ENCODE peak calls at places on chromosomes 2 and 18, in five cellular contexts. K, A, J, P and U are unnamed samples. For H3K4me1, the result is how much of the 10 kb centered on the place peaks cover.

GRCh38 chr18:29087616-29088246 is 910.8 kb upstream of the CDH2 start:
- DNase-seq in K (no peak), A (no peak), J (no peak), P (no peak), U (no peak)

GRCh38 chr18:67243799-67244587 is 272.5 kb downstream of the DSEL start:
- DNase-seq in K (no peak), A (peak), J (peak), P (no peak), U (no peak)

GRCh38 chr2:216557413-216557812 is 58.8 kb downstream of the RPL37A start:
- DNase-seq in K (no peak), A (no peak), J (no peak), P (no peak), U (no peak)

GRCh38 chr2:38248707-38249106 is 128.4 kb downstream of the ATL2 start:
- DNase-seq in K (peak), A (no peak), J (no peak), P (no peak), U (no peak)

GRCh38 chr2:42054657-42055430 is 7.0 kb downstream of the PKDCC start:
- DNase-seq in K (no peak), A (no peak), J (no peak), P (no peak), U (no peak)

GRCh38 chr18:56309104-56309503 is 329.3 kb downstream of the TXNL1 start:
- DNase-seq in K (no peak), A (no peak), J (peak), P (no peak), U (no peak)

GRCh38 chr18:7879717-7880116 is 312.6 kb downstream of the PTPRM start:
- DNase-seq in K (no peak), A (no peak), J (no peak), P (no peak), U (no peak)

GRCh38 chr2:79993144-79993543 is 311.4 kb downstream of the LRRTM1 start:
- DNase-seq in K (no peak), A (no peak), J (no peak), P (no peak), U (no peak)

GRCh38 chr2:1153959-1154358 is 203.3 kb downstream of the SNTG2 start:
- DNase-seq in K (no peak), A (no peak), J (no peak), P (no peak), U (no peak)

GRCh38 chr2:120905824-120906571 is 170.3 kb downstream of the GLI2 start:
- DNase-seq in K (no peak), A (no peak), J (no peak), P (no peak), U (no peak)

GRCh38 chr2:19899853-19900525 is 1.8 kb downstream of the TTC32 start:
- DNase-seq in K (no peak), A (peak), J (no peak), P (no peak), U (no peak)
- H3K27ac ChIP-seq in K (no peak), A (peak), J (no peak), P (no peak), U (no peak)

GRCh38 chr2:88754585-88755305 is 63.3 kb downstream of the RPIA start:
- DNase-seq in K (no peak), A (peak), J (no peak), P (no peak), U (no peak)

GRCh38 chr2:88755836-88756235 is 64.4 kb downstream of the RPIA start:
- DNase-seq in K (no peak), A (no peak), J (no peak), P (no peak), U (no peak)

GRCh38 chr2:88753833-88754584 is 62.5 kb downstream of the RPIA start:
- DNase-seq in K (no peak), A (peak), J (peak), P (no peak), U (no peak)

GRCh38 chr2:88748005-88748404 is 56.5 kb downstream of the RPIA start:
- DNase-seq in K (no peak), A (peak), J (no peak), P (no peak), U (no peak)

DNA sequence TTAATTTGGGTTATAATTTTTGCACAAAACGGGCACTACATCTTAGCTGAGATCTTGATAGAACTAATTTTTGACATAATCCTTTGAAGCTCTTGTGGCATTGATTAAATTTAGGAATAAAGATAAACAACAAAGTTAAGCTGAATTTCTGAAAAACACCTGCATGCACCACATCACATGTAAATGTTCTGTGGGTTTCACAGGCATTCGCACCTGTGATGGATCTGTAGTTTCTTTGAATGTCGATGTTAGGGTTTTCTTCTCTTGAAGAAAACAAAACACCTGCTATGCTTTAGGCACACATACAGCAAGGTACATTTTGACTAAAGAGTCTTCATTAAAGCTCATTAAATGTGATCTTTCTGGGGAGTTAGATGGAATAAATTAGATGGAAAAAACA is 60.3 kb downstream of the RPIA start:
- DNase-seq in K (no peak), A (peak), J (no peak), P (no peak), U (no peak)
- H3K4me3 ChIP-seq in K (no peak), A (no peak), J (no peak), P (no peak), U (no peak)

DNA sequence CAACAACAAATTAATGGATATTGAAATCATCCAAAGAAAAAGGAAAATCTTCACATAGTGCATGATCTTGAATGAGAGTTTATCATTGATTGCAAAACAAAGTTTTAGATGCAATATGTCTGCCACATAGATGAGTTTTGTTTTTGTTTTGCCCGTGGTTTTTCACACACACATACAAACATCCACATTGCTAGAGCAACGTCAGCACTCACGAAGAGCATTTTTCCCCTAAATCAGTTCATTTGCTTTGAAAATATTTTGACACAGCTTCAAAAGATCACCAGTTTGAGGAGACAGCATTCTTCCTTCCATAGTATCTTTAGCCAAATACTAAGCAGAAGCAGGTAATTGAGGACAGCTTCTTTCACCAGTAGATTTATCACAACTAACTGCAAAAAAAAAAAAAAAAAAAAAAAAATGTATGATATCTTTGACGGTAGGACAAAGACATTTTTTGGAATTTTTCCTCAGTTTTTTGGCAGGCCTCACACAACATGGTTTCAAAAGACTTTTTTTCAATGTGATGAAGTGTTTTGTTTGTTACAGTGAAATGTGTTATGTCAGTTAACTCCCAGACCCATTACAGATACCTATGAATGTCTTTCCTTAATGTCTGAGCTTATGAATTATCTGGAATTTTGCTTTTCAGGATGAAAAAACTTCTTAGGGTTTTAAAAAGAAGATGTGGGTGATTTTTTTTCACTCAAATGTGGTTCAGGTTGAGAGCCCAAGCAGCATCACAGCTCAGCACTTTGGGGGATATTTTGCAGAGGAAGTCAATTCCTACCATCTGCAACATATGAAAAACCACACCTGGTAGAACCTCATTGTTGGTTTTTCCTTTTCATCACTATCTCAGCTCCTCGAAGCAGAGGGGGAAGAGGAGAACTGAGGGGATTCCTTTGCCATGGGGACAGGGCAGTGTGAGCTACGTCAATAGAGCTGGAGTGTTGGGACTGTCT is 31.6 kb downstream of the AOX1 start:
- DNase-seq in K (no peak), A (no peak), J (no peak), P (no peak), U (no peak)
- H3K4me1 ChIP-seq in K (under half), A (under half), J (under half), P (under half), U (under half)

DNA sequence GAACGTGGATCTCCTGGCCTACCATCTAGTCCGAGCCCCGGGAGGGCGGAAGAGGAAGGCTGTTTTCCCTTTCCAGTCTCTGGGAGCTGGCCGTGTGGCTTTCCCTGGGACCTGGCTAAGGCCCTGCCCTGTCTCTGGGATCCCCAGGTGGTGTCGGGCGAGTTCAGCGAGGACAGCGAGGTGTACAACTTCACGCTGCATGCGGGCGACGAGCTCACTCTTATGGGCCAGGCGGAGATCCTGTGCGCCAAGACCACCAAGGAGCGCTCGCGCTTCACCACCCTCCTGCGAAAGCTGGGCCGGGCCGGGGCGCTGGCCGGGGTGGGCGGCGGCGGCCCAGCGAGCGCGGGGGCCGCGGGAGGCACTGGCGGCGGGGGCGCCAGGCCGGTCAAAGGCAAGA is 11.2 kb downstream of the GAREM2 start:
- DNase-seq in K (no peak), A (no peak), J (no peak), P (no peak), U (no peak)
- H3K27ac ChIP-seq in K (no peak), A (no peak), J (no peak), P (no peak), U (no peak)

DNA sequence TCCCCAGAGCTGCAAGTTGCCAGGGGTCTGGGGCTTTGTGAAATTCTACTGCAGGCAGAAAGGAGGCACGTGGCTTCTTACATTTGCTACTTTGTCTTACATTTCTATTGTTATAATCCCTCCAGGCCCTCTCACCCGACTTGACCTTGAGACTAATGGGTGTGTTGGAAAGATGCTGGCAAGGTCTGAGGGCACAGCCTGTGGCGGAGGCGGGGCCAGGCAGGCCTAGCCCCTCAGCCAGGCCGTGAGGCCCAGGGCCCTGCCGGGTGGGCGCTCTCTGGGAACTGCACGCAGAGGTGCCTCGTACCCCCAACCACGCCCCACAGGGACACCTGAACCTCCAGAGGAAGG is 85.7 kb upstream of the NDUFV2 start:
- DNase-seq in K (no peak), A (no peak), J (peak), P (no peak), U (no peak)
- H3K4me3 ChIP-seq in K (no peak), A (no peak), J (no peak), P (no peak), U (peak)

GRCh38 chr2:105790467-105791118 is 45.9 kb downstream of the NCK2 start:
- DNase-seq in K (no peak), A (peak), J (no peak), P (no peak), U (no peak)
- H3K4me1 ChIP-seq in K (under half), A (half or more), J (under half), P (under half), U (under half)

DNA sequence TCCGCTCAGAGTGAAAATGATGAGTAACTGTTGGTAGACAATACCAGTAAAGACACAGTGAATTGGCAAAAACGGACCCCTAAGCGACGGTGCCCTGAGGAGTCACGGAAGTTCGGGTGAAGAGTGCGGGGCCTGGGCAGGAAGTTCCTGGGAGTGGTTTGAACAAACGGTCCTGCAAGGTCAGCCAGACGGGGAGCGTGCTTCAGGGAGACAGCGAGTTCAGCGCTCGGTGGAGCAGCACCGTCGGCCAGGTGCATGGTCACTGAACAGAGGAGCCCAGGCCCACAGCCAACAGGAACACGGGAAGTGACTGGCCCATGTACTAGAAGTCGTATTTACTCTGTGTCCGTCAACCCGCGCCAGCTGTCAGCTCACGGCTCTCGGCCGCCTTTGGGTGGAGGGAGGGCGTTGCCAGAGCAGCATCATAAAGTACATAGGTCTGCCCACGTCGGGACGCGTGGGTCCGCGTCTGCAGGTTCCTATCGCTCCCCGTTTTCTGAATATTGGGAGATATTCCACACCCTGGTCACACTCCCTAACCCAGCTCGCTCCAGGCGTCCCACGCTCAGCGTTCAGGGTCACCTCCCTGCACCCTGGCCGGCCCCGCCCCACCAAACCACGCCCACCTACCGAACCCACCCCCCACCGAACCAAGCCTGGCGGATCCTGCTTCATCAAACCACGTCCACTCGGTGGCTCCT is 75.6 kb upstream of the UXS1 start:
- DNase-seq in K (peak), A (peak), J (no peak), P (peak), U (peak)
- H3K27ac ChIP-seq in K (no peak), A (no peak), J (no peak), P (no peak), U (no peak)

DNA sequence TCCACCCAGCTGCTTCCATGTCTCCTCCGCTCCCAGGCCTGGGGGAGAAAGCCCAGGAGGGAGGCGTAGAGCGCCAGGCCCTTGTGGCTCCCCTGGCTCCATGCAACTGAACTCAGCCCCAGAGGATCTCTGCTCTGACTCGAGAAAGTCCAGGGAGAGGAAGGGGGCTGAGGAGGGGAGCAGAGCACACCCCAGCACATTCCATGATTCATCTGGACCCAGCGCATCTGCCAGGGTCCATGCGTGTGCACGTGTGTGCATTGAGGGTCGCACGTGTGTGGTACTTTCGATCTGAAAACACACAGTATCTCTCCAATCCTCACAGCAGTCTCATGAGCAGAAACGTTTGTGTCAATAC is 146.5 kb upstream of the ID2 start:
- DNase-seq in K (no peak), A (no peak), J (no peak), P (no peak), U (no peak)
- H3K4me3 ChIP-seq in K (no peak), A (no peak), J (no peak), P (no peak), U (no peak)

GRCh38 chr2:34936089-34936488 is 1337.0 kb upstream of the FAM98A start:
- DNase-seq in K (no peak), A (no peak), J (no peak), P (no peak), U (no peak)
- H3K4me1 ChIP-seq in K (under half), A (under half), J (under half), P (under half), U (under half)

DNA sequence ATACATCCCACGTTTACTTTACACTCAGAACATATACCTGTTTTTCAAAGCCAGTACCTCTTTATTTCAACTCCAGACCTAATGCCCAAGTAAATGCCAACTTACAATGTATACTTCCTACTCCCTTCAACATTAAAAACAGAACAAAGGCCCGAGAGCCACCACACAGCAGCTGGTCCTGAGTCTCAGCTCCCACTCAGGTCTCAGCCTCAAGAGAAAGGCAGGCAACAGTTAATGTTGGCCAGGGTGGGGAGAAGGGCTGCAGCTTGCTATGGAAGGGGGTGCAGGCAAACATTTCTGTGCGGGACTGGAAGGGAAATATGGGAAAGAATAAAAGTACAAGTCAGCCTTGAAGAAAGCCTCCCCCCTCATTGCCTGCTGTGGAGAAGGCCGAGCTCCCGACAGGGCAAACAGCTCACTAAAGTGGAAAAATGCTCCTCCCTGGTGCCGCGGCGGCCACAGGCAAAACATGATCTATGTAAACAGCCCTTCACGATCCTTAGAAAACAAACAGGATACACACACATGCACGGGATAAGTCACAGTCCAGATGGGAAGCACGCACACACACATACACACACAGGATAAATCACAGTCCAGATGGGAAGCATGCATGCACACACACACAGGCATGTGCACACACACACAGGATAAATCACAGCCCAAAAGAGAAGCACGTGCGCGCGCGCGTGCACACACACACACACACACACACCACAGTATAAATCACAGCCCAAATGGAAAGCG is 67.4 kb downstream of the ADNP2 start:
- DNase-seq in K (no peak), A (no peak), J (peak), P (no peak), U (no peak)
- H3K27ac ChIP-seq in K (no peak), A (no peak), J (peak), P (no peak), U (no peak)